ENCODE peak calls at places on chromosomes 4 and X, in ten cellular contexts. One of them, this sample, is unnamed.

GRCh38 chr4:89067407-89067806 is 10.4 kb upstream of the FAM13A start:
- DNase-seq in fibroblast of the conjunctiva: no peak
- DNase-seq in left ventricle myocardium inferior: no peak
- DNase-seq in tibial nerve: no peak
- DNase-seq in activated naive CD8-positive, alpha-beta T cell treated with anti-CD3 and anti-CD28 coated beads, Interleukin-2, amount 50 U/mL, for 24 hours: no peak
- DNase-seq in head of caudate nucleus: no peak
- DNase-seq in mesothelial cell of epicardium: no peak
- DNase-seq in HEK293T: no peak
- DNase-seq in cerebellar cortex: peak; percentile 75
- DNase-seq in caudate nucleus: no peak
- DNase-seq in this sample: no peak

GRCh38 chr4:115972967-115973366 is 859.5 kb upstream of the NDST4 start:
- DNase-seq in fibroblast of the conjunctiva: no peak
- DNase-seq in left ventricle myocardium inferior: no peak
- DNase-seq in tibial nerve: no peak
- DNase-seq in activated naive CD8-positive, alpha-beta T cell treated with anti-CD3 and anti-CD28 coated beads, Interleukin-2, amount 50 U/mL, for 24 hours: no peak
- DNase-seq in head of caudate nucleus: no peak
- DNase-seq in mesothelial cell of epicardium: no peak
- DNase-seq in HEK293T: no peak
- DNase-seq in cerebellar cortex: no peak
- DNase-seq in caudate nucleus: no peak
- DNase-seq in this sample: no peak

GRCh38 chr4:129358571-129358970 is 262.6 kb downstream of the C4orf33 start:
- DNase-seq in fibroblast of the conjunctiva: peak; percentile 33
- DNase-seq in left ventricle myocardium inferior: no peak
- DNase-seq in tibial nerve: no peak
- DNase-seq in activated naive CD8-positive, alpha-beta T cell treated with anti-CD3 and anti-CD28 coated beads, Interleukin-2, amount 50 U/mL, for 24 hours: no peak
- DNase-seq in head of caudate nucleus: no peak
- DNase-seq in mesothelial cell of epicardium: no peak
- DNase-seq in HEK293T: no peak
- DNase-seq in cerebellar cortex: no peak
- DNase-seq in caudate nucleus: no peak
- DNase-seq in this sample: no peak

GRCh38 chrX:70549429-70549828 is 104.8 kb downstream of the DLG3 start:
- DNase-seq in fibroblast of the conjunctiva: no peak
- DNase-seq in left ventricle myocardium inferior: no peak
- DNase-seq in tibial nerve: no peak
- DNase-seq in activated naive CD8-positive, alpha-beta T cell treated with anti-CD3 and anti-CD28 coated beads, Interleukin-2, amount 50 U/mL, for 24 hours: no peak
- DNase-seq in head of caudate nucleus: no peak
- DNase-seq in mesothelial cell of epicardium: no peak
- DNase-seq in HEK293T: no peak
- DNase-seq in cerebellar cortex: no peak
- DNase-seq in caudate nucleus: no peak
- DNase-seq in this sample: no peak

GRCh38 chr4:25031077-25031606 is 396 bp upstream of the LGI2 start:
- DNase-seq in fibroblast of the conjunctiva: no peak
- DNase-seq in left ventricle myocardium inferior: peak; percentile 22
- DNase-seq in tibial nerve: no peak
- DNase-seq in activated naive CD8-positive, alpha-beta T cell treated with anti-CD3 and anti-CD28 coated beads, Interleukin-2, amount 50 U/mL, for 24 hours: no peak
- DNase-seq in head of caudate nucleus: peak; percentile 36
- DNase-seq in mesothelial cell of epicardium: peak; percentile 45
- DNase-seq in HEK293T: peak; percentile 17
- DNase-seq in cerebellar cortex: no peak
- DNase-seq in caudate nucleus: no peak
- DNase-seq in this sample: no peak

GRCh38 chrX:82335772-82336171 is 1133.9 kb downstream of the SH3BGRL start:
- DNase-seq in fibroblast of the conjunctiva: no peak
- DNase-seq in left ventricle myocardium inferior: no peak
- DNase-seq in tibial nerve: no peak
- DNase-seq in activated naive CD8-positive, alpha-beta T cell treated with anti-CD3 and anti-CD28 coated beads, Interleukin-2, amount 50 U/mL, for 24 hours: no peak
- DNase-seq in head of caudate nucleus: no peak
- DNase-seq in mesothelial cell of epicardium: no peak
- DNase-seq in HEK293T: no peak
- DNase-seq in cerebellar cortex: no peak
- DNase-seq in caudate nucleus: no peak
- DNase-seq in this sample: no peak

GRCh38 chrX:31547416-31547815 is 475.6 kb upstream of the FTHL17 start:
- DNase-seq in fibroblast of the conjunctiva: peak; percentile 35
- DNase-seq in left ventricle myocardium inferior: no peak
- DNase-seq in tibial nerve: no peak
- DNase-seq in activated naive CD8-positive, alpha-beta T cell treated with anti-CD3 and anti-CD28 coated beads, Interleukin-2, amount 50 U/mL, for 24 hours: no peak
- DNase-seq in head of caudate nucleus: no peak
- DNase-seq in mesothelial cell of epicardium: no peak
- DNase-seq in HEK293T: no peak
- DNase-seq in cerebellar cortex: no peak
- DNase-seq in caudate nucleus: no peak
- DNase-seq in this sample: no peak

GRCh38 chr4:40990202-40990898 is 224.0 kb downstream of the APBB2 start:
- DNase-seq in fibroblast of the conjunctiva: peak; percentile 92
- DNase-seq in left ventricle myocardium inferior: no peak
- DNase-seq in tibial nerve: no peak
- DNase-seq in activated naive CD8-positive, alpha-beta T cell treated with anti-CD3 and anti-CD28 coated beads, Interleukin-2, amount 50 U/mL, for 24 hours: no peak
- DNase-seq in head of caudate nucleus: no peak
- DNase-seq in mesothelial cell of epicardium: no peak
- DNase-seq in HEK293T: no peak
- DNase-seq in cerebellar cortex: no peak
- DNase-seq in caudate nucleus: no peak
- DNase-seq in this sample: no peak

GRCh38 chrX:651922-652775 is 21.6 kb downstream of the SHOX start:
- DNase-seq in fibroblast of the conjunctiva: no peak
- DNase-seq in left ventricle myocardium inferior: no peak
- DNase-seq in tibial nerve: no peak
- DNase-seq in activated naive CD8-positive, alpha-beta T cell treated with anti-CD3 and anti-CD28 coated beads, Interleukin-2, amount 50 U/mL, for 24 hours: no peak
- DNase-seq in head of caudate nucleus: no peak
- DNase-seq in mesothelial cell of epicardium: peak; percentile 25
- DNase-seq in HEK293T: no peak
- DNase-seq in cerebellar cortex: no peak
- DNase-seq in caudate nucleus: no peak
- DNase-seq in this sample: no peak

GRCh38 chrX:17692709-17693346 is 44.5 kb upstream of the SCML1 start:
- DNase-seq in fibroblast of the conjunctiva: peak; percentile 51
- DNase-seq in left ventricle myocardium inferior: no peak
- DNase-seq in tibial nerve: no peak
- DNase-seq in activated naive CD8-positive, alpha-beta T cell treated with anti-CD3 and anti-CD28 coated beads, Interleukin-2, amount 50 U/mL, for 24 hours: no peak
- DNase-seq in head of caudate nucleus: no peak
- DNase-seq in mesothelial cell of epicardium: no peak
- DNase-seq in HEK293T: peak; percentile 60
- DNase-seq in cerebellar cortex: no peak
- DNase-seq in caudate nucleus: no peak
- DNase-seq in this sample: no peak

GRCh38 chrX:151723156-151723760 is 7.4 kb downstream of the FATE1 start:
- DNase-seq in fibroblast of the conjunctiva: no peak
- DNase-seq in left ventricle myocardium inferior: no peak
- DNase-seq in tibial nerve: no peak
- DNase-seq in activated naive CD8-positive, alpha-beta T cell treated with anti-CD3 and anti-CD28 coated beads, Interleukin-2, amount 50 U/mL, for 24 hours: no peak
- DNase-seq in head of caudate nucleus: no peak
- DNase-seq in mesothelial cell of epicardium: no peak
- DNase-seq in HEK293T: no peak
- DNase-seq in cerebellar cortex: no peak
- DNase-seq in caudate nucleus: no peak
- DNase-seq in this sample: no peak

GRCh38 chr4:7210818-7211217 is 18.5 kb downstream of the SORCS2 start:
- DNase-seq in fibroblast of the conjunctiva: peak; percentile 45
- DNase-seq in left ventricle myocardium inferior: no peak
- DNase-seq in tibial nerve: no peak
- DNase-seq in activated naive CD8-positive, alpha-beta T cell treated with anti-CD3 and anti-CD28 coated beads, Interleukin-2, amount 50 U/mL, for 24 hours: no peak
- DNase-seq in head of caudate nucleus: no peak
- DNase-seq in mesothelial cell of epicardium: no peak
- DNase-seq in HEK293T: no peak
- DNase-seq in cerebellar cortex: no peak
- DNase-seq in caudate nucleus: no peak
- DNase-seq in this sample: no peak

GRCh38 chrX:10574663-10575062 is 45.7 kb downstream of the MID1 start:
- DNase-seq in fibroblast of the conjunctiva: no peak
- DNase-seq in left ventricle myocardium inferior: no peak
- DNase-seq in tibial nerve: no peak
- DNase-seq in activated naive CD8-positive, alpha-beta T cell treated with anti-CD3 and anti-CD28 coated beads, Interleukin-2, amount 50 U/mL, for 24 hours: no peak
- DNase-seq in head of caudate nucleus: no peak
- DNase-seq in mesothelial cell of epicardium: no peak
- DNase-seq in HEK293T: no peak
- DNase-seq in cerebellar cortex: no peak
- DNase-seq in caudate nucleus: no peak
- DNase-seq in this sample: no peak

GRCh38 chr4:181416966-181417365 is 826.2 kb upstream of the TENM3 start:
- DNase-seq in fibroblast of the conjunctiva: no peak
- DNase-seq in left ventricle myocardium inferior: no peak
- DNase-seq in tibial nerve: no peak
- DNase-seq in activated naive CD8-positive, alpha-beta T cell treated with anti-CD3 and anti-CD28 coated beads, Interleukin-2, amount 50 U/mL, for 24 hours: no peak
- DNase-seq in head of caudate nucleus: no peak
- DNase-seq in mesothelial cell of epicardium: no peak
- DNase-seq in HEK293T: no peak
- DNase-seq in cerebellar cortex: peak; percentile 13
- DNase-seq in caudate nucleus: no peak
- DNase-seq in this sample: no peak

GRCh38 chr4:84966382-84967291 is at the start of gene WDFY3:
- DNase-seq in fibroblast of the conjunctiva: peak; percentile 88
- DNase-seq in left ventricle myocardium inferior: peak; percentile 79
- DNase-seq in tibial nerve: peak; percentile 70
- DNase-seq in activated naive CD8-positive, alpha-beta T cell treated with anti-CD3 and anti-CD28 coated beads, Interleukin-2, amount 50 U/mL, for 24 hours: peak; percentile 12
- DNase-seq in head of caudate nucleus: peak; percentile 93
- DNase-seq in mesothelial cell of epicardium: peak; percentile 75
- DNase-seq in HEK293T: peak; percentile 81
- DNase-seq in cerebellar cortex: peak; percentile 95
- DNase-seq in caudate nucleus: peak; percentile 91
- DNase-seq in this sample: peak; percentile 87

GRCh38 chr4:24862073-24862751 is 50.6 kb downstream of the CCDC149 start:
- DNase-seq in fibroblast of the conjunctiva: no peak
- DNase-seq in left ventricle myocardium inferior: no peak
- DNase-seq in tibial nerve: no peak
- DNase-seq in activated naive CD8-positive, alpha-beta T cell treated with anti-CD3 and anti-CD28 coated beads, Interleukin-2, amount 50 U/mL, for 24 hours: no peak
- DNase-seq in head of caudate nucleus: no peak
- DNase-seq in mesothelial cell of epicardium: no peak
- DNase-seq in HEK293T: no peak
- DNase-seq in cerebellar cortex: no peak
- DNase-seq in caudate nucleus: no peak
- DNase-seq in this sample: no peak

GRCh38 chr4:117085185-117085701 is at the start of gene TRAM1L1:
- DNase-seq in fibroblast of the conjunctiva: peak; percentile 61
- DNase-seq in left ventricle myocardium inferior: peak; percentile 55
- DNase-seq in tibial nerve: no peak
- DNase-seq in activated naive CD8-positive, alpha-beta T cell treated with anti-CD3 and anti-CD28 coated beads, Interleukin-2, amount 50 U/mL, for 24 hours: peak; percentile 8
- DNase-seq in head of caudate nucleus: peak; percentile 81
- DNase-seq in mesothelial cell of epicardium: peak; percentile 87
- DNase-seq in HEK293T: peak; percentile 84
- DNase-seq in cerebellar cortex: peak; percentile 66
- DNase-seq in caudate nucleus: peak; percentile 71
- DNase-seq in this sample: peak; percentile 19

GRCh38 chr4:6992728-6993655 is 50.2 kb upstream of the TADA2B start:
- DNase-seq in fibroblast of the conjunctiva: no peak
- DNase-seq in left ventricle myocardium inferior: no peak
- DNase-seq in tibial nerve: no peak
- DNase-seq in activated naive CD8-positive, alpha-beta T cell treated with anti-CD3 and anti-CD28 coated beads, Interleukin-2, amount 50 U/mL, for 24 hours: no peak
- DNase-seq in head of caudate nucleus: no peak
- DNase-seq in mesothelial cell of epicardium: no peak
- DNase-seq in HEK293T: no peak
- DNase-seq in cerebellar cortex: no peak
- DNase-seq in caudate nucleus: no peak
- DNase-seq in this sample: no peak

This sample was measured in frontal cortex.